ENCODE peak calls at places on chromosomes 16 and 17, in six cellular contexts. One of them, this sample, is unnamed.

GRCh38 chr17:1830288-1830687 is 483 bp downstream of the RPA1 start:
- DNase-seq in activated CD4-positive, CD25-positive, alpha-beta regulatory T cell treated with anti-CD3 and anti-CD28 coated beads, Interleukin-2, amount 50 U/mL, for 16 hours: no peak
- DNase-seq in stimulated activated CD4-positive, alpha-beta T cell treated with anti-CD3 and anti-CD28 coated beads, TNF-alpha, amount 100 ng/mL, for 1 hour: no peak
- DNase-seq in effector CD4-positive, alpha-beta T cell: no peak
- DNase-seq in T-cell: peak
- DNase-seq in GM13977: no peak
- DNase-seq in this sample: no peak

GRCh38 chr16:53234836-53235235 is 180.0 kb downstream of the CHD9 start:
- DNase-seq in activated CD4-positive, CD25-positive, alpha-beta regulatory T cell treated with anti-CD3 and anti-CD28 coated beads, Interleukin-2, amount 50 U/mL, for 16 hours: no peak
- DNase-seq in stimulated activated CD4-positive, alpha-beta T cell treated with anti-CD3 and anti-CD28 coated beads, TNF-alpha, amount 100 ng/mL, for 1 hour: no peak
- DNase-seq in effector CD4-positive, alpha-beta T cell: no peak
- DNase-seq in T-cell: no peak
- DNase-seq in GM13977: no peak
- DNase-seq in this sample: no peak

GRCh38 chr17:78300962-78301820 is 58.7 kb downstream of the SOCS3 start:
- DNase-seq in activated CD4-positive, CD25-positive, alpha-beta regulatory T cell treated with anti-CD3 and anti-CD28 coated beads, Interleukin-2, amount 50 U/mL, for 16 hours: no peak
- DNase-seq in stimulated activated CD4-positive, alpha-beta T cell treated with anti-CD3 and anti-CD28 coated beads, TNF-alpha, amount 100 ng/mL, for 1 hour: no peak
- DNase-seq in effector CD4-positive, alpha-beta T cell: no peak
- DNase-seq in T-cell: no peak
- DNase-seq in GM13977: no peak
- DNase-seq in this sample: no peak

GRCh38 chr17:36069131-36069530 is 5.1 kb downstream of the CCL18 start:
- DNase-seq in activated CD4-positive, CD25-positive, alpha-beta regulatory T cell treated with anti-CD3 and anti-CD28 coated beads, Interleukin-2, amount 50 U/mL, for 16 hours: no peak
- DNase-seq in stimulated activated CD4-positive, alpha-beta T cell treated with anti-CD3 and anti-CD28 coated beads, TNF-alpha, amount 100 ng/mL, for 1 hour: no peak
- DNase-seq in effector CD4-positive, alpha-beta T cell: no peak
- DNase-seq in T-cell: no peak
- DNase-seq in GM13977: no peak
- DNase-seq in this sample: no peak

GRCh38 chr16:2950773-2951172 is 13.3 kb upstream of the KREMEN2 start:
- DNase-seq in activated CD4-positive, CD25-positive, alpha-beta regulatory T cell treated with anti-CD3 and anti-CD28 coated beads, Interleukin-2, amount 50 U/mL, for 16 hours: no peak
- DNase-seq in stimulated activated CD4-positive, alpha-beta T cell treated with anti-CD3 and anti-CD28 coated beads, TNF-alpha, amount 100 ng/mL, for 1 hour: no peak
- DNase-seq in effector CD4-positive, alpha-beta T cell: no peak
- DNase-seq in T-cell: no peak
- DNase-seq in GM13977: no peak
- DNase-seq in this sample: no peak

GRCh38 chr16:8630205-8630953 is 8.9 kb downstream of the METTL22 start:
- DNase-seq in activated CD4-positive, CD25-positive, alpha-beta regulatory T cell treated with anti-CD3 and anti-CD28 coated beads, Interleukin-2, amount 50 U/mL, for 16 hours: no peak
- DNase-seq in stimulated activated CD4-positive, alpha-beta T cell treated with anti-CD3 and anti-CD28 coated beads, TNF-alpha, amount 100 ng/mL, for 1 hour: no peak
- DNase-seq in effector CD4-positive, alpha-beta T cell: no peak
- DNase-seq in T-cell: no peak
- DNase-seq in GM13977: no peak
- DNase-seq in this sample: no peak

GRCh38 chr17:22128723-22129122 is 436.4 kb downstream of the KCNJ18 start:
- DNase-seq in activated CD4-positive, CD25-positive, alpha-beta regulatory T cell treated with anti-CD3 and anti-CD28 coated beads, Interleukin-2, amount 50 U/mL, for 16 hours: no peak
- DNase-seq in stimulated activated CD4-positive, alpha-beta T cell treated with anti-CD3 and anti-CD28 coated beads, TNF-alpha, amount 100 ng/mL, for 1 hour: no peak
- DNase-seq in effector CD4-positive, alpha-beta T cell: no peak
- DNase-seq in T-cell: no peak
- DNase-seq in GM13977: no peak
- DNase-seq in this sample: no peak

GRCh38 chr17:81519284-81520020 is 6.9 kb upstream of the ACTG1 start:
- DNase-seq in activated CD4-positive, CD25-positive, alpha-beta regulatory T cell treated with anti-CD3 and anti-CD28 coated beads, Interleukin-2, amount 50 U/mL, for 16 hours: no peak
- DNase-seq in stimulated activated CD4-positive, alpha-beta T cell treated with anti-CD3 and anti-CD28 coated beads, TNF-alpha, amount 100 ng/mL, for 1 hour: peak
- DNase-seq in effector CD4-positive, alpha-beta T cell: peak
- DNase-seq in T-cell: peak
- DNase-seq in GM13977: peak
- DNase-seq in this sample: peak

GRCh38 chr17:5912927-5913565 is 157.1 kb upstream of the WSCD1 start:
- DNase-seq in activated CD4-positive, CD25-positive, alpha-beta regulatory T cell treated with anti-CD3 and anti-CD28 coated beads, Interleukin-2, amount 50 U/mL, for 16 hours: no peak
- DNase-seq in stimulated activated CD4-positive, alpha-beta T cell treated with anti-CD3 and anti-CD28 coated beads, TNF-alpha, amount 100 ng/mL, for 1 hour: no peak
- DNase-seq in effector CD4-positive, alpha-beta T cell: no peak
- DNase-seq in T-cell: no peak
- DNase-seq in GM13977: no peak
- DNase-seq in this sample: no peak

GRCh38 chr17:41284546-41284945 is 9.0 kb downstream of the KRTAP9-7 start:
- DNase-seq in activated CD4-positive, CD25-positive, alpha-beta regulatory T cell treated with anti-CD3 and anti-CD28 coated beads, Interleukin-2, amount 50 U/mL, for 16 hours: no peak
- DNase-seq in stimulated activated CD4-positive, alpha-beta T cell treated with anti-CD3 and anti-CD28 coated beads, TNF-alpha, amount 100 ng/mL, for 1 hour: no peak
- DNase-seq in effector CD4-positive, alpha-beta T cell: no peak
- DNase-seq in T-cell: no peak
- DNase-seq in GM13977: peak
- DNase-seq in this sample: no peak

GRCh38 chr17:1124238-1124699 is 55.5 kb downstream of the ABR start:
- DNase-seq in activated CD4-positive, CD25-positive, alpha-beta regulatory T cell treated with anti-CD3 and anti-CD28 coated beads, Interleukin-2, amount 50 U/mL, for 16 hours: no peak
- DNase-seq in stimulated activated CD4-positive, alpha-beta T cell treated with anti-CD3 and anti-CD28 coated beads, TNF-alpha, amount 100 ng/mL, for 1 hour: no peak
- DNase-seq in effector CD4-positive, alpha-beta T cell: no peak
- DNase-seq in T-cell: no peak
- DNase-seq in GM13977: no peak
- DNase-seq in this sample: no peak

GRCh38 chr16:66566051-66566901 is at the start of gene CMTM1:
- DNase-seq in activated CD4-positive, CD25-positive, alpha-beta regulatory T cell treated with anti-CD3 and anti-CD28 coated beads, Interleukin-2, amount 50 U/mL, for 16 hours: no peak
- DNase-seq in stimulated activated CD4-positive, alpha-beta T cell treated with anti-CD3 and anti-CD28 coated beads, TNF-alpha, amount 100 ng/mL, for 1 hour: no peak
- DNase-seq in effector CD4-positive, alpha-beta T cell: no peak
- DNase-seq in T-cell: no peak
- DNase-seq in GM13977: no peak
- DNase-seq in this sample: no peak

GRCh38 chr16:17211797-17212196 is 259.0 kb downstream of the XYLT1 start:
- DNase-seq in activated CD4-positive, CD25-positive, alpha-beta regulatory T cell treated with anti-CD3 and anti-CD28 coated beads, Interleukin-2, amount 50 U/mL, for 16 hours: no peak
- DNase-seq in stimulated activated CD4-positive, alpha-beta T cell treated with anti-CD3 and anti-CD28 coated beads, TNF-alpha, amount 100 ng/mL, for 1 hour: no peak
- DNase-seq in effector CD4-positive, alpha-beta T cell: no peak
- DNase-seq in T-cell: peak
- DNase-seq in GM13977: peak
- DNase-seq in this sample: no peak

GRCh38 chr17:75684924-75685323 is 17.8 kb downstream of the SAP30BP start:
- DNase-seq in activated CD4-positive, CD25-positive, alpha-beta regulatory T cell treated with anti-CD3 and anti-CD28 coated beads, Interleukin-2, amount 50 U/mL, for 16 hours: no peak
- DNase-seq in stimulated activated CD4-positive, alpha-beta T cell treated with anti-CD3 and anti-CD28 coated beads, TNF-alpha, amount 100 ng/mL, for 1 hour: no peak
- DNase-seq in effector CD4-positive, alpha-beta T cell: no peak
- DNase-seq in T-cell: no peak
- DNase-seq in GM13977: no peak
- DNase-seq in this sample: no peak

GRCh38 chr17:74386397-74386796 is 19.1 kb downstream of the GPR142 start:
- DNase-seq in activated CD4-positive, CD25-positive, alpha-beta regulatory T cell treated with anti-CD3 and anti-CD28 coated beads, Interleukin-2, amount 50 U/mL, for 16 hours: no peak
- DNase-seq in stimulated activated CD4-positive, alpha-beta T cell treated with anti-CD3 and anti-CD28 coated beads, TNF-alpha, amount 100 ng/mL, for 1 hour: no peak
- DNase-seq in effector CD4-positive, alpha-beta T cell: no peak
- DNase-seq in T-cell: no peak
- DNase-seq in GM13977: no peak
- DNase-seq in this sample: no peak

GRCh38 chr16:86306811-86307517 is 203.4 kb upstream of the FOXF1 start:
- DNase-seq in activated CD4-positive, CD25-positive, alpha-beta regulatory T cell treated with anti-CD3 and anti-CD28 coated beads, Interleukin-2, amount 50 U/mL, for 16 hours: no peak
- DNase-seq in stimulated activated CD4-positive, alpha-beta T cell treated with anti-CD3 and anti-CD28 coated beads, TNF-alpha, amount 100 ng/mL, for 1 hour: no peak
- DNase-seq in effector CD4-positive, alpha-beta T cell: no peak
- DNase-seq in T-cell: no peak
- DNase-seq in GM13977: no peak
- DNase-seq in this sample: no peak

GRCh38 chr17:20010886-20011402 is 1.8 kb downstream of the SPECC1 start:
- DNase-seq in activated CD4-positive, CD25-positive, alpha-beta regulatory T cell treated with anti-CD3 and anti-CD28 coated beads, Interleukin-2, amount 50 U/mL, for 16 hours: no peak
- DNase-seq in stimulated activated CD4-positive, alpha-beta T cell treated with anti-CD3 and anti-CD28 coated beads, TNF-alpha, amount 100 ng/mL, for 1 hour: no peak
- DNase-seq in effector CD4-positive, alpha-beta T cell: no peak
- DNase-seq in T-cell: no peak
- DNase-seq in GM13977: no peak
- DNase-seq in this sample: no peak